ENCODE peak calls at places on chromosomes 12 and 14, in ten cellular contexts. A, C, M, X, H, Z, E, T, I and S are unnamed samples.

GRCh38 chr14:76868453-76869170 is 42.4 kb downstream of the LRRC74A start:
- DNase-seq in A (no peak), C (no peak), M (peak; percentile 34), X (no peak), H (no peak), Z (no peak), E (no peak), T (no peak), I (no peak), S (no peak)

GRCh38 chr14:74502236-74503019 is 8.9 kb downstream of the ISCA2 start:
- DNase-seq in A (peak; percentile 45), C (peak; percentile 87), M (peak; percentile 83), X (peak; percentile 70), H (peak; percentile 44), Z (no peak), E (no peak), T (no peak), I (peak; percentile 45), S (no peak)

GRCh38 chr14:79438696-79439342 is 772.5 kb downstream of the DIO2 start:
- DNase-seq in A (no peak), C (no peak), M (no peak), X (no peak), H (no peak), Z (no peak), E (no peak), T (no peak), I (no peak), S (no peak)

GRCh38 chr14:20295067-20295466 is 10.7 kb downstream of the TTC5 start:
- DNase-seq in A (no peak), C (no peak), M (no peak), X (peak; percentile 40), H (no peak), Z (no peak), E (no peak), T (no peak), I (no peak), S (no peak)

GRCh38 chr12:95551305-95551704 is at the start of gene USP44:
- DNase-seq in A (no peak), C (peak; percentile 90), M (peak; percentile 95), X (no peak), H (no peak), Z (no peak), E (no peak), T (no peak), I (peak; percentile 29), S (no peak)

GRCh38 chr12:59973515-59973914 is 377.7 kb downstream of the SLC16A7 start:
- DNase-seq in A (peak; percentile 75), C (no peak), M (no peak), X (peak; percentile 92), H (peak; percentile 46), Z (no peak), E (no peak), T (no peak), I (no peak), S (no peak)

GRCh38 chr14:80638620-80639215 is 302.8 kb downstream of the CEP128 start:
- DNase-seq in A (peak; percentile 85), C (no peak), M (no peak), X (peak; percentile 96), H (peak; percentile 90), Z (no peak), E (no peak), T (no peak), I (no peak), S (no peak)

GRCh38 chr12:132324173-132324572 is 5.2 kb downstream of the GALNT9 start:
- DNase-seq in A (no peak), C (no peak), M (no peak), X (no peak), H (no peak), Z (no peak), E (no peak), T (no peak), I (no peak), S (no peak)

GRCh38 chr12:48184549-48184922 is 1.1 kb downstream of the CCDC184 start:
- DNase-seq in A (no peak), C (peak; percentile 63), M (peak; percentile 34), X (no peak), H (no peak), Z (no peak), E (no peak), T (no peak), I (peak; percentile 4), S (no peak)

GRCh38 chr14:102980409-102980810 is 57.9 kb downstream of the AMN start:
- DNase-seq in A (no peak), C (no peak), M (no peak), X (no peak), H (peak; percentile 56), Z (no peak), E (no peak), T (no peak), I (no peak), S (no peak)

GRCh38 chr12:80187660-80188090 is 88.3 kb downstream of the OTOGL start:
- DNase-seq in A (peak; percentile 41), C (no peak), M (no peak), X (peak; percentile 67), H (peak; percentile 58), Z (no peak), E (no peak), T (no peak), I (no peak), S (no peak)

GRCh38 chr12:52860102-52860838 is 11.5 kb upstream of the KRT78 start:
- DNase-seq in A (peak; percentile 52), C (peak; percentile 47), M (no peak), X (peak; percentile 76), H (peak; percentile 87), Z (no peak), E (no peak), T (peak; percentile 80), I (no peak), S (no peak)

GRCh38 chr12:13175499-13175898 is 21.0 kb upstream of the EMP1 start:
- DNase-seq in A (no peak), C (no peak), M (no peak), X (peak; percentile 66), H (peak; percentile 55), Z (no peak), E (no peak), T (no peak), I (no peak), S (no peak)

GRCh38 chr12:116734156-116734768 is 3.6 kb downstream of the SPRING1 start:
- DNase-seq in A (no peak), C (peak; percentile 10), M (no peak), X (peak; percentile 18), H (no peak), Z (no peak), E (no peak), T (no peak), I (no peak), S (no peak)

GRCh38 chr12:107318804-107319535 is 225.6 kb upstream of the CRY1 start:
- DNase-seq in A (peak; percentile 51), C (peak; percentile 88), M (peak; percentile 60), X (peak; percentile 40), H (peak; percentile 68), Z (no peak), E (no peak), T (peak; percentile 20), I (peak; percentile 32), S (no peak)

GRCh38 chr12:81798294-81798693 is 39.1 kb upstream of the PPFIA2 start:
- DNase-seq in A (no peak), C (peak; percentile 72), M (peak; percentile 42), X (no peak), H (no peak), Z (no peak), E (no peak), T (no peak), I (no peak), S (no peak)

GRCh38 chr12:109111775-109112491 is 4.5 kb upstream of the ACACB start:
- DNase-seq in A (peak; percentile 49), C (peak; percentile 89), M (peak; percentile 65), X (peak; percentile 74), H (peak; percentile 72), Z (peak; percentile 71), E (peak; percentile 76), T (peak; percentile 61), I (peak; percentile 61), S (no peak)

GRCh38 chr12:65496617-65497016 is 218.1 kb downstream of the MSRB3 start:
- DNase-seq in A (peak; percentile 56), C (no peak), M (no peak), X (no peak), H (peak; percentile 72), Z (no peak), E (no peak), T (no peak), I (no peak), S (no peak)

GRCh38 chr14:74501135-74501614 is 7.6 kb downstream of the ISCA2 start:
- DNase-seq in A (peak; percentile 83), C (peak; percentile 92), M (peak; percentile 93), X (peak; percentile 85), H (peak; percentile 72), Z (no peak), E (peak; percentile 70), T (peak; percentile 87), I (peak; percentile 59), S (no peak)

GRCh38 chr12:115398311-115398781 is 714.4 kb upstream of the TBX3 start:
- DNase-seq in A (no peak), C (peak; percentile 83), M (no peak), X (peak; percentile 86), H (peak; percentile 42), Z (no peak), E (no peak), T (peak; percentile 56), I (no peak), S (no peak)
- TF ChIP-seq CTCF in A (peak; percentile 5), C (peak; percentile 54), M (no peak), X (peak; percentile 96), H (no peak), Z (no peak), E (no peak), T (no peak), I (no peak), S (no peak)

DNA sequence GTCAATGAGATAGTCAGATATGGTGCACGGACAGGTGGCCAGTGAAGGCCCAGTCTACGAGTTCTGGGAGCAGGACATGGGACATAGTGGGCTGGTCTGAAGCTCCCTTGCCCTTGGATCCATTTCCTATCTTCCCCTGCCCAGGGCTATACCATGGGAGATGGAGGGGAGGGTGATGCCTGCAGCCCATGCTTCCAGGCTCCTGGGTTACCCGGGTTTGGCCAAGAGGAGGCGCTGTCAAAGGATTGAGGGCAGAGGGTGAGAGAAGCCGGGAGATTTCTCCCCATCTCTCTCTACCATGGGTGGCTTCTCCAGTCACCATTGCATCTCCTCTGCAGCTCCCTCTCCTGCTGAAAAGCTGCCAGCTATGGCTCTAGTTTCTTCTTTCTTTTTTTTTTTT is 52.8 kb upstream of the LHX5 start:
- DNase-seq in A (no peak), C (peak; percentile 88), M (peak; percentile 45), X (no peak), H (no peak), Z (no peak), E (no peak), T (no peak), I (no peak), S (no peak)
- TF ChIP-seq CTCF in A (no peak), C (peak; percentile 63), M (peak; percentile 55), X (peak; percentile 23), H (no peak), Z (no peak), E (no peak), T (no peak), I (no peak), S (no peak)

GRCh38 chr12:121697093-121697698 is 15.4 kb upstream of the TMEM120B start:
- DNase-seq in A (peak; percentile 53), C (peak; percentile 42), M (peak; percentile 78), X (peak; percentile 88), H (peak; percentile 78), Z (no peak), E (no peak), T (no peak), I (no peak), S (no peak)
- TF ChIP-seq CTCF in A (peak; percentile 65), C (peak; percentile 80), M (peak; percentile 88), X (peak; percentile 79), H (peak; percentile 21), Z (peak; percentile 77), E (peak; percentile 43), T (peak; percentile 83), I (peak; percentile 80), S (peak; percentile 62)

GRCh38 chr14:91924871-91925726 is 22.4 kb downstream of the FBLN5 start:
- DNase-seq in A (no peak), C (no peak), M (peak; percentile 11), X (no peak), H (peak; percentile 63), Z (no peak), E (no peak), T (no peak), I (no peak), S (no peak)
- TF ChIP-seq CTCF in A (no peak), C (no peak), M (peak; percentile 17), X (no peak), H (no peak), Z (no peak), E (no peak), T (no peak), I (no peak), S (no peak)